ENCODE peak calls at places on chromosome 21, in nine cellular contexts. N, F, C, B, O, W, Y, J and D are unnamed samples.

GRCh38 chr21:38920631-38921398 is 115.1 kb downstream of the ETS2 start:
- DNase-seq in N (no peak), F (peak), C (no peak), B (no peak), O (no peak), W (no peak), Y (no peak), J (no peak), D (no peak)

GRCh38 chr21:45999581-46000181 is 18.1 kb downstream of the COL6A1 start:
- DNase-seq in N (no peak), F (no peak), C (no peak), B (peak), O (no peak), W (no peak), Y (no peak), J (peak), D (no peak)

GRCh38 chr21:38914531-38915385 is 109.0 kb downstream of the ETS2 start:
- DNase-seq in N (no peak), F (no peak), C (peak), B (peak), O (no peak), W (no peak), Y (no peak), J (no peak), D (no peak)

GRCh38 chr21:45498646-45499000 is 43.6 kb downstream of the SLC19A1 start:
- DNase-seq in N (no peak), F (no peak), C (no peak), B (no peak), O (no peak), W (no peak), Y (no peak), J (no peak), D (no peak)

GRCh38 chr21:45573452-45574035 is 31.3 kb upstream of the SLC19A1 start:
- DNase-seq in N (peak), F (peak), C (no peak), B (no peak), O (no peak), W (no peak), Y (peak), J (no peak), D (no peak)

GRCh38 chr21:15449556-15449955 is 280.2 kb upstream of the USP25 start:
- DNase-seq in N (no peak), F (no peak), C (no peak), B (no peak), O (no peak), W (no peak), Y (no peak), J (no peak), D (no peak)

GRCh38 chr21:14495075-14495474 is 51.0 kb downstream of the SAMSN1 start:
- DNase-seq in N (no peak), F (no peak), C (no peak), B (no peak), O (no peak), W (no peak), Y (no peak), J (no peak), D (no peak)

GRCh38 chr21:32549861-32550260 is 35.5 kb downstream of the TCP10L start:
- DNase-seq in N (no peak), F (no peak), C (no peak), B (no peak), O (no peak), W (no peak), Y (no peak), J (no peak), D (no peak)

GRCh38 chr21:40667964-40668363 is 179.0 kb downstream of the DSCAM start:
- DNase-seq in N (no peak), F (no peak), C (no peak), B (no peak), O (no peak), W (no peak), Y (no peak), J (no peak), D (no peak)

GRCh38 chr21:42308914-42309752 is 6.1 kb downstream of the TFF3 start:
- DNase-seq in N (no peak), F (no peak), C (no peak), B (no peak), O (no peak), W (peak), Y (no peak), J (no peak), D (no peak)
- TF ChIP-seq CTCF in N (no peak), F (no peak), C (no peak), B (no peak), O (no peak), W (no peak), Y (no peak), J (no peak), D (no peak)

GRCh38 chr21:36104306-36105300 is 30.3 kb upstream of the CBR3 start:
- DNase-seq in N (no peak), F (peak), C (peak), B (peak), O (peak), W (peak), Y (no peak), J (peak), D (peak)
- TF ChIP-seq CTCF in N (no peak), F (peak), C (peak), B (peak), O (peak), W (peak), Y (peak), J (peak), D (peak)

GRCh38 chr21:34864370-34865209 is 184.5 kb downstream of the RUNX1 start:
- DNase-seq in N (no peak), F (no peak), C (no peak), B (no peak), O (no peak), W (no peak), Y (no peak), J (no peak), D (no peak)
- TF ChIP-seq CTCF in N (no peak), F (no peak), C (no peak), B (no peak), O (no peak), W (no peak), Y (no peak), J (no peak), D (no peak)

DNA sequence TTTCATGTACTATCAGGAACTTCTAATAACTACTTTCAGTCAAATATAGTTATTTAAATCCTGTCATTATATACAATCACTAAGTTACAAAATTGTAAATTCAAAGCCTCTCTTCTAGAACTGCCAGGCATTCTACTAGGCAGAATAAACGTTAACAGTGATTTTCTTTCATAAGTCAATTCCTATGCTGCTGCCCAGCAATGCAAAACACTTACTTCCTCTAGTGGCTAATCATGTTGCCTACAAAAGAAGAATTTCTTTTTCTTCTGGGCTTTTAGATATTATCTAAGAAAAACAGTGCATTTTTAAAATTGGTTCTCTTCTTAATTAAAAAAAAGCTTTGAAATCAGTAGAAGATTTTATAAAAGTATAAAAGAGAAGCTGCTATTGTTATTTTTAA is 509.8 kb upstream of the ADAMTS5 start:
- DNase-seq in N (no peak), F (peak), C (no peak), B (no peak), O (no peak), W (no peak), Y (no peak), J (no peak), D (no peak)
- TF ChIP-seq CTCF in N (peak), F (peak), C (peak), B (no peak), O (peak), W (no peak), Y (peak), J (no peak), D (no peak)